ENCODE peak calls at places on chromosome 2, in nine cellular contexts. M, V, I, L, P, W, X, K and D are unnamed samples.

GRCh38 chr2:37635359-37636208 is 35.9 kb downstream of the CDC42EP3 start:
- DNase-seq in M (peak; percentile 73), V (peak; percentile 73), I (no peak), L (peak; percentile 90), P (peak; percentile 97), W (no peak), X (no peak), K (no peak), D (peak; percentile 97)

GRCh38 chr2:171081649-171082111 is 79.0 kb downstream of the TLK1 start:
- DNase-seq in M (no peak), V (no peak), I (peak; percentile 36), L (no peak), P (no peak), W (no peak), X (no peak), K (no peak), D (no peak)

GRCh38 chr2:8298783-8299182 is 383.1 kb upstream of the ID2 start:
- DNase-seq in M (peak; percentile 59), V (no peak), I (no peak), L (peak; percentile 3), P (peak; percentile 99), W (no peak), X (no peak), K (no peak), D (no peak)

GRCh38 chr2:179341152-179341866 is 76.7 kb upstream of the SESTD1 start:
- DNase-seq in M (peak; percentile 65), V (no peak), I (no peak), L (no peak), P (no peak), W (no peak), X (no peak), K (no peak), D (no peak)

GRCh38 chr2:121431214-121431613 is 99.5 kb upstream of the RNU4ATAC start:
- DNase-seq in M (no peak), V (no peak), I (no peak), L (no peak), P (no peak), W (no peak), X (no peak), K (no peak), D (no peak)

GRCh38 chr2:56448999-56449431 is 265.2 kb downstream of the CCDC85A start:
- DNase-seq in M (peak; percentile 14), V (no peak), I (no peak), L (peak; percentile 74), P (no peak), W (peak; percentile 87), X (no peak), K (no peak), D (no peak)

GRCh38 chr2:26975656-26976055 is 5.2 kb downstream of the MAPRE3 start:
- DNase-seq in M (no peak), V (no peak), I (peak; percentile 57), L (no peak), P (no peak), W (no peak), X (no peak), K (no peak), D (no peak)

GRCh38 chr2:30691948-30692828 is 115.1 kb downstream of the CAPN13 start:
- DNase-seq in M (peak; percentile 26), V (no peak), I (no peak), L (peak; percentile 48), P (no peak), W (no peak), X (no peak), K (no peak), D (peak; percentile 31)

GRCh38 chr2:144553379-144553778 is 33.5 kb upstream of the ZEB2 start:
- DNase-seq in M (peak; percentile 82), V (peak; percentile 94), I (no peak), L (peak; percentile 62), P (no peak), W (no peak), X (no peak), K (no peak), D (peak; percentile 80)

GRCh38 chr2:37456479-37456878 is 112.0 kb downstream of the QPCT start:
- DNase-seq in M (no peak), V (no peak), I (no peak), L (peak; percentile 41), P (peak; percentile 42), W (no peak), X (no peak), K (no peak), D (peak; percentile 45)

GRCh38 chr2:112869258-112869842 is 32.8 kb upstream of the IL1B start:
- DNase-seq in M (peak; percentile 94), V (peak; percentile 87), I (peak; percentile 26), L (peak; percentile 87), P (peak; percentile 43), W (peak; percentile 95), X (peak; percentile 16), K (peak; percentile 86), D (peak; percentile 80)

GRCh38 chr2:221792971-221793670 is 221.0 kb upstream of the EPHA4 start:
- DNase-seq in M (no peak), V (no peak), I (peak; percentile 43), L (no peak), P (no peak), W (no peak), X (no peak), K (no peak), D (no peak)

GRCh38 chr2:222440670-222441422 is 16.5 kb downstream of the SGPP2 start:
- DNase-seq in M (peak; percentile 38), V (peak; percentile 83), I (no peak), L (peak; percentile 82), P (peak; percentile 32), W (no peak), X (no peak), K (no peak), D (peak; percentile 74)

GRCh38 chr2:109254174-109254904 is 125.3 kb downstream of the SH3RF3 start:
- DNase-seq in M (no peak), V (no peak), I (no peak), L (no peak), P (peak; percentile 38), W (no peak), X (no peak), K (no peak), D (no peak)

DNA sequence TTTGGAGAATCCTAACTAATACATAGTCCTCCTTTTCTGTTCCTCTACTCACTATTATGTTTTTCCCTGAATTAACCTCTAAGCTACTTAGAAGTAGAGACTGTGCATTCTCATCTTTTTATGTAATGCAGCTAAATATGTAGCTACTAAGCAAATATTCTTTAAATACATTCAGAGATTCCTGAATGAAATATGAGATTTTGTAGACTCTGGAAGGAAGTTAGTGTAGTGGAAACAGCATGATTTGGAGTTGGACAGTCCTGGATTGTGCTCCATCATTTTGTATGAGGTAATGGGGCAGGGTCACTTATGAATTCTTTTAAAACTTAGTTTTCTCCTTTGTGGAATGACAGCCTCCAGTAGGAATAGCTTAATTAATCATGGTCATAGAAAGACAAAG is 24.7 kb upstream of the NT5C1B start:
- DNase-seq in M (peak; percentile 51), V (peak; percentile 50), I (no peak), L (no peak), P (no peak), W (no peak), X (no peak), K (no peak), D (no peak)
- H3K4me3 ChIP-seq in M (no peak overlapping the region), V (no peak overlapping the region), I (no peak overlapping the region), L (no peak overlapping the region), P (no peak overlapping the region), W (no peak overlapping the region), X (no peak overlapping the region), K (no peak overlapping the region), D (no peak overlapping the region)

DNA sequence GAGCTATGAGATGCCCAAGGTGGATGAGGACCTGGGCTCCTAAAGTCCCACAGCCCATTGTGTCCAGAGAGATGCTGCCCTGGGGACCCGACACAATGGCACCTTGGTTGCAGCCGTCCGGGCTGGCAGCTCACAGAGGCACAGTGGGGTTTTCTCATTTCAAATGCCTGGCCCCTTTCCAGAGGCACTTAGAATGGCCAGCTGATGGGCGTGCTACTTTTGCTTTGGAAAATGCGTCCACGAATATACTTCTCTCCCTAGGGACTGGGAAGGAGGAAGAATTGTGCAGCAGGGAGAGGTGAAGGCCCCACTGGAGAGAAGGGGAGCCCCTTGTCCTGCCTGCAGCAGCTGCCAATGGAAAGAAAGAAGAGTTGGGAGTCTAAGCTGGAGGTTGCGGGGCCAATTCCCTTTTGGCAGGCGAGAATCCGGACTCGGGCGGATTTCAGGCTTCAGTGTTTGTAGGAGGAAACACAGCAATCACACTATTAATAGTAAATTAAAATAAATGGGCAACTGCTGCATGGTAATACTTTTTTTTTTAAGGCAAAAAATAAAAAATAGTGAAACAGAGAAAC is 1.1 kb upstream of the MAL start:
- DNase-seq in M (no peak), V (no peak), I (no peak), L (no peak), P (no peak), W (no peak), X (no peak), K (no peak), D (no peak)
- H3K4me3 ChIP-seq in M (no peak overlapping the region), V (no peak overlapping the region), I (no peak overlapping the region), L (no peak overlapping the region), P (no peak overlapping the region), W (peak overlapping the region; percentile 45), X (no peak overlapping the region), K (no peak overlapping the region), D (no peak overlapping the region)

GRCh38 chr2:237757616-237758015 is 41.0 kb upstream of the RBM44 start:
- DNase-seq in M (no peak), V (no peak), I (no peak), L (no peak), P (no peak), W (no peak), X (no peak), K (no peak), D (no peak)

GRCh38 chr2:237758165-237758564 is 40.4 kb upstream of the RBM44 start:
- DNase-seq in M (no peak), V (no peak), I (peak; percentile 30), L (no peak), P (peak; percentile 21), W (no peak), X (no peak), K (no peak), D (no peak)

GRCh38 chr2:237754182-237754581 is 44.4 kb upstream of the RBM44 start:
- DNase-seq in M (peak; percentile 54), V (no peak), I (no peak), L (no peak), P (no peak), W (no peak), X (no peak), K (no peak), D (no peak)

GRCh38 chr2:237752761-237753165 is 45.8 kb upstream of the RBM44 start:
- DNase-seq in M (no peak), V (no peak), I (no peak), L (no peak), P (no peak), W (no peak), X (no peak), K (no peak), D (no peak)

GRCh38 chr2:237754849-237755248 is 43.7 kb upstream of the RBM44 start:
- DNase-seq in M (no peak), V (no peak), I (peak; percentile 23), L (no peak), P (no peak), W (no peak), X (no peak), K (no peak), D (no peak)
- H3K4me3 ChIP-seq in M (no peak overlapping the region), V (no peak overlapping the region), I (no peak overlapping the region), L (no peak overlapping the region), P (no peak overlapping the region), W (no peak overlapping the region), X (no peak overlapping the region), K (no peak overlapping the region), D (no peak overlapping the region)

DNA sequence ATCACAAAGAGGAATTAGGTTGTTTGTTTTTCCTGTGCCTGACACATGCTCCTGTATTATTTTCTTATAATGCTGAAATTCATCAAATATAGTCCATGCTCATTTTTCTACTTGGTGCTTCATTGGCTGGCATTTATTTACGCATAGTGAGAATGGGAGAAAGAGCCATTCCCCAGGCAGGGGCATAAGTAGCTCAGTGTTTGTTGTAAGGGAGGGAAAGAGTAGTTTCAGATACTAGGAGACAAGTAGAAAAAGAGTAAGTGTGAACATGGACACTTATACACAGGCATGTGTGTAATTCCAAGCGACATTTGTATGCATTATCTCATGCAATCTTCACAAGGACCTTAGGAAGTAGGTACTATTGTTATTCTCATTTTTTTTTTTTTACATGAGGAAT is 111.9 kb upstream of the UGP2 start:
- DNase-seq in M (no peak), V (no peak), I (no peak), L (no peak), P (no peak), W (no peak), X (no peak), K (no peak), D (no peak)
- H3K4me3 ChIP-seq in M (no peak overlapping the region), V (no peak overlapping the region), I (no peak overlapping the region), L (no peak overlapping the region), P (no peak overlapping the region), W (no peak overlapping the region), X (no peak overlapping the region), K (no peak overlapping the region), D (no peak overlapping the region)